ENCODE peak calls at places on chromosomes 5 and 9, in nine cellular contexts. B is fibroblast of mammary gland, K is NT2/D1, E is stomach, O is foreskin fibroblast, H is WERI-Rb-1, V is GM12878, X is AG09309, S is ovary. W is an unnamed sample.

GRCh38 chr5:94329115-94329514 is 289.3 kb downstream of the KIAA0825 start:
- DNase-seq in B (peak), K (no peak), E (no peak), O (no peak), H (no peak), V (no peak), X (no peak), S (no peak), W (no peak)

GRCh38 chr9:98429613-98430012 is 174.2 kb upstream of the TBC1D2 start:
- DNase-seq in B (peak), K (no peak), E (no peak), O (peak), H (peak), V (no peak), X (peak), S (no peak), W (no peak)

GRCh38 chr9:2662496-2662895 is 40.9 kb downstream of the VLDLR start:
- DNase-seq in B (no peak), K (peak), E (peak), O (no peak), H (peak), V (no peak), X (no peak), S (no peak), W (no peak)

GRCh38 chr5:159226451-159226850 is 17.1 kb upstream of the RNF145 start:
- DNase-seq in B (no peak), K (no peak), E (no peak), O (no peak), H (no peak), V (no peak), X (no peak), S (no peak), W (no peak)

GRCh38 chr5:173973614-173973969 is 15.4 kb upstream of the C5orf47 start:
- DNase-seq in B (no peak), K (no peak), E (peak), O (no peak), H (no peak), V (no peak), X (no peak), S (peak), W (no peak)

GRCh38 chr5:2009986-2010914 is 127.5 kb upstream of the IRX4 start:
- DNase-seq in B (no peak), K (no peak), E (no peak), O (no peak), H (no peak), V (no peak), X (no peak), S (no peak), W (no peak)

GRCh38 chr5:169906745-169907649 is 73.3 kb downstream of the INSYN2B start:
- DNase-seq in B (no peak), K (peak), E (no peak), O (peak), H (no peak), V (no peak), X (no peak), S (no peak), W (no peak)

GRCh38 chr5:73605223-73606087 is 20.5 kb upstream of the ARHGEF28 start:
- DNase-seq in B (no peak), K (no peak), E (peak), O (peak), H (no peak), V (no peak), X (no peak), S (no peak), W (no peak)

GRCh38 chr5:143349127-143349526 is 54.4 kb downstream of the NR3C1 start:
- DNase-seq in B (peak), K (no peak), E (no peak), O (no peak), H (no peak), V (no peak), X (no peak), S (no peak), W (no peak)

GRCh38 chr5:139650031-139650688 is 2.0 kb downstream of the CXXC5 start:
- DNase-seq in B (no peak), K (no peak), E (peak), O (no peak), H (no peak), V (no peak), X (no peak), S (peak), W (no peak)
- H3K4me3 ChIP-seq in B (peak), K (peak), E (peak), O (peak), H (peak), V (peak), X (peak), S (peak), W (peak)

GRCh38 chr9:93346240-93347112 is 105.0 kb upstream of the FAM120A start:
- DNase-seq in B (no peak), K (no peak), E (no peak), O (no peak), H (no peak), V (no peak), X (no peak), S (no peak), W (no peak)

GRCh38 chr9:93343663-93344062 is 107.8 kb upstream of the FAM120A start:
- DNase-seq in B (no peak), K (no peak), E (no peak), O (no peak), H (no peak), V (no peak), X (no peak), S (no peak), W (no peak)

GRCh38 chr9:93340091-93340490 is 111.4 kb upstream of the FAM120A start:
- DNase-seq in B (no peak), K (no peak), E (no peak), O (no peak), H (no peak), V (no peak), X (no peak), S (no peak), W (no peak)

GRCh38 chr9:93345630-93346239 is 105.8 kb upstream of the FAM120A start:
- DNase-seq in B (no peak), K (no peak), E (no peak), O (no peak), H (no peak), V (no peak), X (no peak), S (no peak), W (no peak)
- H3K4me3 ChIP-seq in B (no peak), K (peak), E (peak), O (no peak), H (no peak), V (no peak), X (no peak), S (peak), W (no peak)

DNA sequence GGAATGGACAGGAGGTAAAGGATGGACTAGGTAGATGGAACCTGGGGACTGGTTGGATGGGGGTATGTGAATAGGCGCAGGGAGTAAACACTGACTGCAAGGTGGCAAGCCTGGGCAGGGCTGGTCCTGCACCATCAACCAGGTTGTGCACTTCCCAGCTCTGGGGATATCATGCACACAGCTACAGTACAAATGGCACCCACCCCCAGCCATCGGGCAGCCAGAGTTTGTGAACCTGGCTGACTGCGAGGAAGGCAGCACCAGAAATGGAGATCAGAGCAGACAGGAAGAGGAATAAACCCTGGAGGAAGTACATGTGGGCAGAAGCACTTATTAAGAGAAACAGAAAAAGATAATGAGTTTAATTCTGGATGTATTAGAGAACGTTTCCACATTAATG is 229.1 kb downstream of the ESM1 start:
- DNase-seq in B (no peak), K (no peak), E (no peak), O (no peak), H (no peak), V (no peak), X (no peak), S (no peak), W (no peak)
- H3K4me3 ChIP-seq in B (no peak), K (no peak), E (no peak), O (no peak), H (no peak), V (no peak), X (no peak), S (no peak), W (no peak)

DNA sequence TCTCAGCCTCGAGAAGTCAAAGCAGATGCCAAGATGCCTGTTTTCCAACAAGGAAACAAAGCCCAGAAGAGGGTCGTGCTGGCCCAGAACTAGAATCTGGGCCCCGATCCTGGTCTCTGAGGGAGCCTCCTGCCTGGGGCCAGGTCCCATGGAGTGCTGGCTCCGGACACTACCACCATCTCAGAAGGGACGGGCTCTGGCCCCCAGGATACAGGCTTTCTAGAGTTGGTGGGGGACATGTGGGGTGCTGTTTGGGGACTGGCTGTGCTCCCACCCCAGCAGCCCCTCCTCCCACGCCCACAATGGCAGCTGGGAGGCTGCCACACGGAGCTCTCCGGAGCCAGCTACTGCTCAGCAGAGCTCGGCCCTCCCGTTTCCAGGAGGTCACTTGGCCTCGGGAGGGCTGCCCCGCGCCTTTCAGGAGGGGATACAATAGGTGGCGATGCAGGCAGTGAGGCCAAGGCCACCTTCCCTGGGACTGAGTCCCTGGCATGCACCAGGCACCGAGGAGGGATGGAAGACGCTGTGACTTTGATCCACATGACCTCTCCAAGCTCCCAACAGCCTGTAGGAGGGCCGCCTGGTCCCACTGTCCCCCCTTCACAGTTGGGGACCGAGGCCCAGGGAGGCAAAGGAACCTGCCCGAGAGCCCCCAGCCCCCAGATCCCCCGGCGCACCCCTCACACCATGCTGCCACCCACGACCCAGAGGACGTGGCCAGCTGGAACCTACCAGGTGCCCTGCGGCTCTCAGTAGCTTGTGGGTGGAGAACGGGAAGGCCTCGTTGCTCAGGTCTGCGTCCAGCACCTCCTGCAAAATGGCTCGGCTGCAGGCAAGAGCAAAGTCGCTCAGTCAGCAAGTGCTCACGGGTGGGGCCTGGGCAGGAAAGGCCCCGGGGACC is 48.5 kb downstream of the DBH start:
- DNase-seq in B (no peak), K (no peak), E (no peak), O (no peak), H (no peak), V (no peak), X (no peak), S (no peak), W (no peak)
- H3K4me3 ChIP-seq in B (no peak), K (no peak), E (no peak), O (no peak), H (no peak), V (no peak), X (no peak), S (no peak), W (no peak)

DNA sequence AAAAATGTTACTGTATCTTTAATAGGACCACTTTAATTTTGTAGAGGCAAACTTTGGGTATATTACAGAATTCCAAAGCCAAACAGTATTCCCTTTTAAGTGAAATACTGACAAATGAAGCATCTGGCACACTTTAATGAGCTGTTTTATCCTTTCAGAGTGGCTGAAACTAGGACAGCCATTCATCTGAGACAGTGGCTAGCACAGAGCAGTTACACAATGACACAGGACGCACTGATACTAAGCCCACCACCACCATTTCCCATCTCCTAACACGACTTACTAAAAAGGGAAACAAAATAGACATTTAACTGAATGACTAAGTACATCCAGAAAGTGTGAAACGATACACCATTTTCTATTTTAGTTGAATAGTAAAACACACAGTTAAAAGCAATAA is 120.4 kb upstream of the RETREG1 start:
- DNase-seq in B (no peak), K (no peak), E (no peak), O (no peak), H (no peak), V (no peak), X (no peak), S (no peak), W (no peak)
- H3K4me3 ChIP-seq in B (no peak), K (peak), E (peak), O (no peak), H (no peak), V (no peak), X (no peak), S (no peak), W (no peak)

DNA sequence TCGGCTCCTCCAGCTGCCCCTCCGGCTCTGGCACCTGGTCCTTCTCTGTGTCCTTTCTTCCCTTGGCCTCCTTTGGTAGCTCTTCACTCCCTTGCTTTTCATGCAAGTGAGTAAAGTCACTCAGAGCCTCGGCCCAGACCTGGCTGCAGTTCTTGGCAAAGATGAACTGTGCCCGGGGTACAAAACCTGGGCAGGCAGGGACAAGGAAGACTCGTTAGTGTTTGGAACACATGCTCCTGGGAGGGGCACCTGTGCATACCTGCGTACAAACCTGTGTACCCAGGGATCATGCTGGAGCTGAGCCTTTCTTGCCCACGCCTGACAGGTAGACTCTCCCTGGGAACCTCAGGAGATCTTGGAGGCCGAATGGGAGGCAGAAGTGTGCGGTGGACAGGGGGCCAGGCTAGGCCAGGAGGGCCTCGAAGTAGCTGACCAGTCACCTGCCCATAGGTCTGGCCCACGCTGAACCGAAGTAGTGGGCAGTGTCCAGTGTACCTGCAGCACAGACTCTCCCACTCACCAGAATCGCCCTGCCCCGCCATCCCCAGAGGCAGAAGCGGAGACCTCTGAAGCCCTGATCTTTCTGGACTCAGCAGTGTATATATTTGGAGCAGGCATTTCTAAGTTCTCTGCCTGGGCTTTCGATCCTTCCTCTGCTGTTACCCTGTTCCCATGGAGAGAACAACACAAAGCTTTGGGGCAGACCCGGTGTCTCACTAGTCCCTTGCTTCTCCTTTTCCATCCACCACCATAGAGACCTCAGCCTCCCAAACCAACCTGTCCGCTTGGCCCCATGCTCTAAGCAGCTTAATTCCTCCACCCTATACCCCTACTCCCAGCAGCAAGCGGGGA is 41.9 kb upstream of the TESK1 start:
- DNase-seq in B (no peak), K (no peak), E (no peak), O (no peak), H (no peak), V (no peak), X (no peak), S (no peak), W (no peak)
- H3K4me3 ChIP-seq in B (no peak), K (no peak), E (no peak), O (no peak), H (no peak), V (no peak), X (no peak), S (no peak), W (no peak)

DNA sequence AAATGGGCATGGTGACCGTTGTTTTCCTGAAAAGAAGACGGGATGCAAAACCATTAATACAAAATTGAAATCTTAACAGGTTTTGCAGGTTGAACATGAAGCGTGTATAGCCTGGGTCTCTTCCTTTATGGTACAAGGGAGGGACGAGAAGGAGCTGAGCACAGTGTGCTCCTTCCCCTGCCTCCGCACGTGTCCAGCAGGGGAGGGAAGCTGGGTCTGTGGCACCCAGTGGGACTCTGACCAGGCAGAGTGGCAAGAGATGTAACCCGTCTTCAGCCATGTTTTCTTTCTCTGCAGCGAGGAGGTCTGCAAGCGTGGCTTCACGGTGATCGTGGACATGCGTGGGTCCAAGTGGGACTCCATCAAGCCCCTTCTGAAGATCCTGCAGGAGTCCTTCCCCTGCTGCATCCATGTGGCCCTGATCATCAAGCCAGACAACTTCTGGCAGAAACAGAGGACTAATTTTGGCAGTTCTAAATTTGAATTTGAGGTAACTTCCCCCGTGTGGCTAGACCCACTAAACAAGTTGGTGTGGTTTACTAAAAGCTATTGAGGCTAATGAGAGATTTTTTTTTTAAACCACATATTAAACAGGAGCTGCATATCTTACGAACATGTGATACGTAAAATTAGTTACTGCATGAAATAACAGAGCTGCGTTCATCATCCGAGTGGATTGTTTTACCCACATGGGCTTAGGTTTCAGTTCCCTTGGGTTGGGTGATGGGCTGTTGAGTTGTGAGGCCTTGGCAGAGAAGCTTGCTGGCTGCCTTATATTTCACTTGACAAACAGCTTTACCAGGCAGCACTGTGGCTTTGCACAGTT is 143.6 kb downstream of the TRIO start:
- DNase-seq in B (no peak), K (no peak), E (no peak), O (no peak), H (no peak), V (peak), X (no peak), S (no peak), W (no peak)
- H3K4me3 ChIP-seq in B (no peak), K (no peak), E (no peak), O (no peak), H (no peak), V (no peak), X (no peak), S (no peak), W (no peak)